ENCODE peak calls at places on chromosomes 12 and 14, in six cellular contexts. W is HepG2, Y is H1, J is K562, T is GM12878, O is HCT116. N is an unnamed sample.

GRCh38 chr14:67285876-67286452 is 44.7 kb downstream of the PALS1 start:
- DNase-seq in Y (no peak), J (peak), W (peak), O (peak), T (no peak), N (peak)

GRCh38 chr14:104604461-104605449 is at the start of gene TMEM179:
- DNase-seq in O (no peak), W (peak), T (no peak), Y (peak), J (peak), N (peak)

GRCh38 chr12:80829767-80830166 is 108.0 kb downstream of the LIN7A start:
- DNase-seq in J (no peak), O (no peak), T (no peak), W (no peak), Y (no peak), N (no peak)

GRCh38 chr12:127803545-127803944 is 463.4 kb upstream of the TMEM132C start:
- DNase-seq in J (no peak), Y (no peak), T (no peak), O (no peak), W (no peak), N (no peak)

GRCh38 chr12:92034858-92035401 is 110.7 kb downstream of the BTG1 start:
- DNase-seq in T (peak), J (no peak), O (peak), W (peak), Y (no peak), N (no peak)

GRCh38 chr12:118922405-118922804 is 58.9 kb upstream of the SRRM4 start:
- DNase-seq in W (no peak), T (no peak), J (no peak), O (no peak), Y (no peak), N (peak)

GRCh38 chr12:7162691-7163114 is 26.8 kb upstream of the PEX5 start:
- DNase-seq in O (peak), J (peak), W (peak), Y (peak), T (no peak), N (peak)

GRCh38 chr12:104956870-104957301 is 1.2 kb downstream of the SLC41A2 start:
- DNase-seq in Y (no peak), T (no peak), O (no peak), W (no peak), J (no peak), N (peak)

GRCh38 chr14:30569903-30570226 is 10.9 kb downstream of the G2E3 start:
- DNase-seq in O (no peak), W (no peak), J (no peak), Y (no peak), T (no peak), N (no peak)

GRCh38 chr12:86265329-86265695 is 9.1 kb upstream of the MGAT4C start:
- DNase-seq in Y (no peak), O (no peak), T (no peak), J (no peak), W (no peak), N (no peak)

GRCh38 chr12:50934981-50935807 is 17.1 kb upstream of the HIGD1C start:
- DNase-seq in W (peak), J (no peak), T (no peak), O (no peak), Y (no peak), N (no peak)

GRCh38 chr14:55127491-55127951 is 1.5 kb upstream of the LGALS3 start:
- DNase-seq in O (no peak), J (no peak), W (no peak), Y (no peak), T (no peak), N (no peak)

GRCh38 chr12:50764861-50765324 is 992 bp downstream of the ATF1 start:
- DNase-seq in Y (no peak), O (no peak), T (no peak), W (peak), J (no peak), N (peak)

GRCh38 chr12:19959353-19959752 is 409.0 kb upstream of the PDE3A start:
- DNase-seq in T (no peak), W (no peak), J (no peak), Y (no peak), O (no peak), N (no peak)

GRCh38 chr14:77872152-77872551 is 72.2 kb downstream of the ADCK1 start:
- DNase-seq in T (no peak), O (no peak), W (no peak), Y (no peak), J (no peak), N (no peak)

GRCh38 chr12:124404162-124404561 is 109.3 kb downstream of the RFLNA start:
- DNase-seq in Y (no peak), J (no peak), W (no peak), T (no peak), O (no peak), N (no peak)

GRCh38 chr12:12336049-12336411 is 14.0 kb downstream of the MANSC1 start:
- DNase-seq in Y (no peak), J (no peak), O (no peak), T (peak), W (peak), N (no peak)

GRCh38 chr14:24876996-24877395 is 173.0 kb downstream of the STXBP6 start:
- DNase-seq in T (no peak), Y (no peak), O (no peak), W (no peak), J (no peak), N (no peak)

GRCh38 chr14:103007555-103007954 is 49.8 kb downstream of the CDC42BPB start:
- DNase-seq in J (no peak), T (no peak), O (no peak), Y (no peak), W (no peak), N (no peak)

GRCh38 chr14:99534333-99534732 is 53.1 kb downstream of the CCNK start:
- DNase-seq in T (no peak), W (no peak), J (no peak), O (no peak), Y (no peak), N (no peak)

GRCh38 chr14:84750763-84751554 is 779.0 kb upstream of the FLRT2 start:
- DNase-seq in T (no peak), Y (no peak), W (no peak), O (no peak), J (no peak), N (no peak)

GRCh38 chr14:85595981-85596380 is 66.0 kb downstream of the FLRT2 start:
- DNase-seq in O (no peak), J (no peak), Y (no peak), W (no peak), T (no peak), N (peak)

GRCh38 chr12:15883536-15883935 is 1.3 kb downstream of the STRAP start:
- DNase-seq in T (no peak), Y (no peak), O (no peak), W (no peak), J (no peak), N (no peak)

GRCh38 chr12:116864371-116865160 is 16.7 kb downstream of the HRK start:
- DNase-seq in W (peak), Y (no peak), J (no peak), T (no peak), O (no peak), N (no peak)

GRCh38 chr14:50980451-50980850 is 36.2 kb upstream of the PYGL start:
- DNase-seq in O (no peak), J (no peak), Y (no peak), T (no peak), W (no peak), N (no peak)

GRCh38 chr14:50985124-50985815 is 41.0 kb upstream of the PYGL start:
- DNase-seq in J (no peak), Y (no peak), W (no peak), O (no peak), T (no peak), N (no peak)

GRCh38 chr14:50984061-50984710 is 39.9 kb upstream of the PYGL start:
- DNase-seq in Y (no peak), W (no peak), O (no peak), T (no peak), J (no peak), N (no peak)

GRCh38 chr14:50985816-50986396 is 41.6 kb upstream of the PYGL start:
- DNase-seq in Y (no peak), W (no peak), T (no peak), O (no peak), J (no peak), N (no peak)
- TF ChIP-seq JUND in Y (no peak), W (no peak), T (no peak), O (no peak), J (no peak), N (no peak)

GRCh38 chr12:113301811-113302210 is 33.1 kb downstream of the SLC8B1 start:
- DNase-seq in J (peak), O (no peak), T (no peak), Y (no peak), W (no peak), N (no peak)

GRCh38 chr12:113305281-113305856 is 29.5 kb downstream of the SLC8B1 start:
- DNase-seq in J (no peak), Y (no peak), O (no peak), W (no peak), T (no peak), N (no peak)

GRCh38 chr12:113302925-113303640 is 31.8 kb downstream of the SLC8B1 start:
- DNase-seq in Y (no peak), O (no peak), J (no peak), T (no peak), W (no peak), N (peak)

GRCh38 chr12:113299619-113300237 is 35.2 kb downstream of the SLC8B1 start:
- DNase-seq in J (peak), T (no peak), O (peak), W (peak), Y (peak), N (no peak)

DNA sequence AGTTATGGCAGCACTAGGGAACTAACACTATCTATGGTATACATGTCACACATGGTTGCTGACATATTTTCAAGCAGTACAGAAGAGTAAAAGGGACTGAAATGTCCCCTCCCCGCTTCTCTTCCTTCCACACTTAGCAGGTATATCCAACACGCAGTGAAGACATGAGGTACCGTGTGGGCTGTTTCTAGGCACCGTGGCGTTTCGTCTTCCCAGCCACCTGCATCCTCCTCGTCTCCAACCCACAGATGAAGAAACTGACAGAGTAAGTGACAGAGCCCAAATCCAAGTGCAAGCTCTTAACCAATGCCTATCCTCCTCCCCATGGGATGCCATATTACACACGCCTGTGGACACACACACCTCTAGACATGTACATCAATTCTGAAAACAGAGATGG is 32.4 kb downstream of the SLC8B1 start:
- DNase-seq in T (no peak), W (no peak), O (no peak), J (no peak), Y (no peak), N (no peak)
- TF ChIP-seq JUND in T (no peak), W (no peak), O (no peak), J (no peak), Y (no peak), N (no peak)

DNA sequence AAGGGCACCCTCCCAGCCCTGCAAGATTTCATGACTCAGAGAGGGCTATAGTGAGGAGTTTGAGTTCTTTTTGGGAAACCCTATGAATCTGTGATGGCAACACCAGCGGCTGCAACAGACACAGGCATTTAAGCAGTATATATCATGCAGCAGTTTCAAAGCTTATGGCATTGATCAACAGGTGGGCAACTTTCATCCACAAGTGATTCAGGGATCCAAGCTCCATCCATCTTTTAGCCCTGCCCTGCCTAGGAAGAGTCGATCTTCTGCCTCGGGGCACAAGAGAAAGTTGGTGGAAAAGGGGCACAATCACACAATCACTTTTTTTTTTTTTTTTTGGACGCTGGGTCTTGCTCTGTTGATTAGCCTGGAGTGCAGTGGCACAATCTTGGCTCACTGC is 8.3 kb upstream of the FAM222A start:
- DNase-seq in J (no peak), W (no peak), O (no peak), T (no peak), Y (no peak), N (no peak)
- TF ChIP-seq JUND in J (no peak), W (no peak), O (no peak), T (no peak), Y (no peak), N (no peak)

DNA sequence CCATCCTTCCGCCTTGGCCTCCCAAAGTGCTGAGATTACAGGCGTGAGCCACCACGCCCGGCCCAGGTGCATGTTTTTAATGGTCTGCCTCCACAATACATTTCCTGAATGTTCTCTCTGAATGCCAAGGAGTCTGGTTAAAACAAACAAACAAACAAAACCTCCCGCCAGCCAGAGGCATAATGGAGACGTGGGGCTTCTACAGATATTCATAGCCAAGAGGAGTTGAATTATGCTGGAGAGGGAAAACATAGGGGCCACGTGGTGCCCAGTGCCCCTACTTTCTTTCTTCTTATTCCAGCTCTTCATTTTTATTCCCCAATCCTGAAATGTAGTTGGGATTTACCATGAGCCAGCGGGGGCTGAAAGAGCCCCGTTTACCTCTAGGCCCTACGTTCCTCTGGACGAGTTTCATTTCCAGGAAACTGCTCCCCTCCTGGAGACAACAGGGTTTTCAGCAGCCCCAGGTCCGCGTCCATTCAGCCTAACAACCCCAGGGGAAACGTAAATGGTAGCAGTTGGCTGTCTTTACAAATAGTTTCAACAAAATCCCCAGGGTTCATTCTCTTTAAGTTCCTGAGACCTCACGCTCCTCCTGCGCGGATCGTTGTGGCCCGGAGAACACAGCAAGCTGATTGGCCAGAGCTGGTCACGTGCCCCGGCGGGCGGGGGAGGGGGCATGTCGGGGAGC is 108.5 kb upstream of the ESRRB start:
- DNase-seq in T (no peak), Y (no peak), O (no peak), J (no peak), W (no peak), N (peak)
- TF ChIP-seq JUND in T (no peak), Y (no peak), O (no peak), J (no peak), W (no peak), N (no peak)

DNA sequence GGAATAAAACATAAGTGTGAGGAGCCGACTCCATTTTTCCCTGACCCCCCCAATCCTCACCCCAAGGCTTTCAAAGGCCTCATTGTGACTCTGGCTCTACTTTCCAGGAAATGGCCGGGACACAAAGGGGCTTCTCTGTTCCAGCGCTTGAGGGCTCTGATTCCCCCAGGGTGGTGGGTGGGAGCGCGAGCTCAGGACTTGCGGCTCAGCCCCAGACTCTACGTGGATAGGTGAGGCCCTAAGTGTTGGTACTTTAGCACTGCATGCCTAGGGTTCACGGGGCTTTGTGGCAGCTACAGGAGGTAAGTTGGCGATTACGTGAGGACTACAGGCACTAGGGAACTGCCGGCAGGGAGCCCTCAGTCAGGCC is 547 bp downstream of the CNPY2 start:
- DNase-seq in T (no peak), W (no peak), Y (no peak), O (no peak), J (peak), N (peak)
- TF ChIP-seq JUND in T (no peak), W (no peak), Y (no peak), O (no peak), J (no peak), N (no peak)

GRCh38 chr12:98154850-98155249 is 360.5 kb upstream of the TMPO start:
- DNase-seq in W (peak), Y (peak), J (no peak), T (no peak), O (peak), N (peak)
- TF ChIP-seq JUND in W (no peak), Y (no peak), J (no peak), T (no peak), O (no peak), N (no peak)

GRCh38 chr14:44979740-44980346 is 17.9 kb downstream of the TOGARAM1 start:
- DNase-seq in O (no peak), Y (no peak), J (no peak), T (no peak), W (no peak), N (peak)
- TF ChIP-seq JUND in O (no peak), Y (no peak), J (no peak), T (no peak), W (no peak), N (no peak)

GRCh38 chr14:58571256-58571655 is 66.5 kb upstream of the DACT1 start:
- DNase-seq in T (no peak), W (no peak), Y (no peak), O (no peak), J (no peak), N (no peak)

GRCh38 chr14:58566979-58567378 is 70.8 kb upstream of the DACT1 start:
- DNase-seq in O (no peak), J (no peak), T (no peak), Y (no peak), W (no peak), N (no peak)

GRCh38 chr14:58574623-58575022 is 63.1 kb upstream of the DACT1 start:
- DNase-seq in Y (no peak), T (no peak), O (no peak), W (no peak), J (no peak), N (peak)

DNA sequence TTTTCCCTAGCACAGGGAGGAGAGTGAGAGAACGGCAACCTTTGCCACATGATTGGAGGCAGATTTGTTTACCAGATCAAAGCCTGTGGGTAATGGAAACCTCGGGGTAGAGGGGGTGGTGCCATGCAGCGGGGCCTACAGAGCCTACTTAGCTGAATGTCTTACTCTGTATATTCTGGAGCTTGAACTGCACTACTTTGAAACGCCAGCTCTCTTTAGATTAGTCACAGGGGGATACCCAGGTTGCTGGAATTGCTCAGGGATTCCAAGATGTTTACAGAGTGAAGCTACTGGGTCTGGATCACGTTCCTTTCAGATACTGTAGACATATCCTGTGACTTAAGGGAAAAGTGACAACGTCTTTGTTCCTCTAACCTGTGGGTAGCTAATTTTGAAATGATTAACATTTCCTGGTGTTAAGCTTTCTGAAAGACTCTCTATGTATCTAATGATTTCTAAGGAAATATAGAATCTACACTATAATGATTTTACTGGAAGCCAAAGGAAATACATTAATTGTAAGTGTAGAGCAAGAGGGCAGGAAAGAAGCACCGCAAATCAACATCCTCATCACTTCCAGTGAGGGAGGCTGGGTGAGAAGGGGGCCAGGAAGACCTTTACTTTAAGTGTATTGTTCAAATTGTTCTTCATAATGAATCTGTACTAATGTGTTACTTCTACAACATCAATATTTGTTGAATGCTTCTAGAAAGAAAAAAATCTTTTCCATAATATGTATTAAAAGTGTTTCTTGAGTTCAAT is 65.5 kb upstream of the DACT1 start:
- DNase-seq in O (no peak), J (no peak), T (no peak), W (peak), Y (no peak), N (no peak)
- TF ChIP-seq JUND in O (no peak), J (no peak), T (no peak), W (no peak), Y (no peak), N (no peak)

N was measured in T47D.